ENCODE peak calls at places on chromosome 12, in five cellular contexts. N, E, T, V and H are unnamed samples.

GRCh38 chr12:4006743-4007142 is 133.5 kb upstream of the PARP11 start:
- DNase-seq in N (no peak), E (no peak), T (no peak), V (no peak), H (no peak)

GRCh38 chr12:1773937-1774655 is 46.3 kb upstream of the LRTM2 start:
- DNase-seq in N (no peak), E (no peak), T (no peak), V (no peak), H (no peak)

GRCh38 chr12:19338405-19338804 is 100.9 kb upstream of the AEBP2 start:
- DNase-seq in N (no peak), E (no peak), T (no peak), V (peak), H (no peak)

GRCh38 chr12:65875635-65876034 is 51.4 kb downstream of the HMGA2 start:
- DNase-seq in N (no peak), E (no peak), T (no peak), V (no peak), H (no peak)

GRCh38 chr12:62713190-62713589 is 221.8 kb downstream of the PPM1H start:
- DNase-seq in N (no peak), E (no peak), T (no peak), V (no peak), H (no peak)

GRCh38 chr12:13436696-13437391 is 240.3 kb downstream of the EMP1 start:
- DNase-seq in N (no peak), E (peak), T (no peak), V (peak), H (no peak)

GRCh38 chr12:52171950-52172512 is 19.8 kb downstream of the KRT80 start:
- DNase-seq in N (no peak), E (peak), T (no peak), V (peak), H (peak)

GRCh38 chr12:38144601-38145436 is 171.8 kb upstream of the ALG10B start:
- DNase-seq in N (no peak), E (no peak), T (no peak), V (no peak), H (no peak)

GRCh38 chr12:131521326-131521725 is 189.6 kb upstream of the SFSWAP start:
- DNase-seq in N (no peak), E (no peak), T (no peak), V (no peak), H (no peak)

GRCh38 chr12:52924764-52925716 is 20.2 kb upstream of the KRT8 start:
- DNase-seq in N (no peak), E (no peak), T (no peak), V (no peak), H (peak)

GRCh38 chr12:13573698-13574321 is 377.3 kb downstream of the EMP1 start:
- DNase-seq in N (no peak), E (no peak), T (no peak), V (peak), H (no peak)

GRCh38 chr12:124308741-124309140 is 13.8 kb downstream of the RFLNA start:
- DNase-seq in N (no peak), E (no peak), T (no peak), V (no peak), H (no peak)

GRCh38 chr12:77364400-77364799 is 299.0 kb upstream of the E2F7 start:
- DNase-seq in N (no peak), E (no peak), T (no peak), V (no peak), H (no peak)

GRCh38 chr12:124363376-124363965 is 68.6 kb downstream of the RFLNA start:
- DNase-seq in N (no peak), E (no peak), T (no peak), V (no peak), H (no peak)

GRCh38 chr12:96487634-96488033 is 1.7 kb upstream of the CFAP54 start:
- DNase-seq in N (no peak), E (no peak), T (no peak), V (no peak), H (no peak)

GRCh38 chr12:104748790-104749189 is 209.3 kb downstream of the SLC41A2 start:
- DNase-seq in N (no peak), E (no peak), T (no peak), V (no peak), H (no peak)

GRCh38 chr12:105960319-105961076 is 178.3 kb downstream of the NUAK1 start:
- DNase-seq in N (no peak), E (no peak), T (no peak), V (no peak), H (no peak)

GRCh38 chr12:112166051-112167015 is 41.0 kb downstream of the TRAFD1 start:
- DNase-seq in N (no peak), E (no peak), T (no peak), V (no peak), H (no peak)

GRCh38 chr12:76544601-76545261 is 14.8 kb downstream of the OSBPL8 start:
- DNase-seq in N (no peak), E (no peak), T (no peak), V (no peak), H (no peak)

GRCh38 chr12:77847060-77847541 is 16.4 kb downstream of the NAV3 start:
- DNase-seq in N (no peak), E (no peak), T (no peak), V (peak), H (no peak)

GRCh38 chr12:18907793-18908580 is 170.1 kb downstream of the CAPZA3 start:
- DNase-seq in N (no peak), E (no peak), T (no peak), V (no peak), H (no peak)

GRCh38 chr12:7966558-7966957 is 30.6 kb upstream of the SLC2A3 start:
- DNase-seq in N (no peak), E (no peak), T (no peak), V (no peak), H (no peak)

GRCh38 chr12:87836190-87836589 is 193.0 kb downstream of the C12orf50 start:
- DNase-seq in N (no peak), E (no peak), T (no peak), V (no peak), H (no peak)

GRCh38 chr12:47270782-47271664 is 191.3 kb upstream of the AMIGO2 start:
- DNase-seq in N (no peak), E (no peak), T (no peak), V (peak), H (no peak)

GRCh38 chr12:94706250-94706661 is 55.9 kb upstream of the TMCC3 start:
- DNase-seq in N (no peak), E (no peak), T (no peak), V (no peak), H (no peak)

GRCh38 chr12:44377443-44378160 is 498.5 kb downstream of the NELL2 start:
- DNase-seq in N (no peak), E (no peak), T (no peak), V (no peak), H (no peak)

GRCh38 chr12:56980941-56981530 is 23.6 kb upstream of the RDH16 start:
- DNase-seq in N (no peak), E (no peak), T (no peak), V (no peak), H (peak)